ENCODE peak calls at places on chromosomes 5 and 9, in eight cellular contexts. T is GM12865, D is thyroid gland, R is iris pigment epithelial cell, E is HTR-8/SVneo, F is HEK293T, P is NCI-H345, V is T-helper 1 cell. X is an unnamed sample.

GRCh38 chr5:113382736-113383135 is 52.1 kb downstream of the TSSK1B start:
- DNase-seq in T (no peak), D (no peak), R (peak), E (no peak), F (no peak), P (no peak), V (no peak), X (no peak)

GRCh38 chr9:110260911-110261310 is 4.6 kb upstream of the TXN start:
- DNase-seq in T (no peak), D (no peak), R (no peak), E (no peak), F (no peak), P (no peak), V (no peak), X (no peak)

GRCh38 chr9:136474021-136474640 is 8.7 kb downstream of the SEC16A start:
- DNase-seq in T (no peak), D (no peak), R (no peak), E (no peak), F (no peak), P (no peak), V (no peak), X (no peak)

GRCh38 chr9:109424618-109425017 is 73.5 kb downstream of the PTPN3 start:
- DNase-seq in T (no peak), D (no peak), R (no peak), E (no peak), F (no peak), P (no peak), V (no peak), X (no peak)

GRCh38 chr5:68502531-68502930 is 287.0 kb downstream of the PIK3R1 start:
- DNase-seq in T (no peak), D (no peak), R (peak), E (no peak), F (no peak), P (no peak), V (no peak), X (no peak)

GRCh38 chr5:9545301-9545958 is 445 bp downstream of the SEMA5A start:
- DNase-seq in T (no peak), D (no peak), R (peak), E (peak), F (no peak), P (peak), V (no peak), X (no peak)

GRCh38 chr5:141696431-141696830 is 14.4 kb upstream of the ARAP3 start:
- DNase-seq in T (no peak), D (no peak), R (no peak), E (no peak), F (no peak), P (no peak), V (no peak), X (no peak)

GRCh38 chr9:1979815-1980367 is 35.3 kb upstream of the SMARCA2 start:
- DNase-seq in T (no peak), D (peak), R (peak), E (no peak), F (no peak), P (no peak), V (no peak), X (no peak)

GRCh38 chr5:136082390-136083193 is 50.1 kb upstream of the SMAD5 start:
- DNase-seq in T (peak), D (peak), R (peak), E (peak), F (peak), P (peak), V (peak), X (no peak)

GRCh38 chr5:7745882-7746735 is 104.8 kb downstream of the CFAP90 start:
- DNase-seq in T (peak), D (peak), R (peak), E (peak), F (peak), P (peak), V (peak), X (peak)

GRCh38 chr9:27888661-27889295 is 315.5 kb upstream of the C9orf72 start:
- DNase-seq in T (peak), D (peak), R (no peak), E (no peak), F (peak), P (no peak), V (peak), X (no peak)

GRCh38 chr5:56481998-56482698 is 249.0 kb upstream of the ANKRD55 start:
- DNase-seq in T (no peak), D (no peak), R (no peak), E (no peak), F (no peak), P (no peak), V (no peak), X (no peak)

GRCh38 chr9:101912698-101913097 is 174.3 kb upstream of the GRIN3A start:
- DNase-seq in T (no peak), D (no peak), R (peak), E (no peak), F (no peak), P (no peak), V (no peak), X (no peak)

GRCh38 chr5:37900692-37901091 is 60.9 kb upstream of the GDNF start:
- DNase-seq in T (no peak), D (peak), R (peak), E (peak), F (peak), P (no peak), V (no peak), X (no peak)

GRCh38 chr9:92140754-92141143 is 25.5 kb upstream of the SPTLC1 start:
- DNase-seq in T (no peak), D (no peak), R (no peak), E (no peak), F (no peak), P (no peak), V (no peak), X (no peak)

GRCh38 chr5:68316469-68316868 is 100.9 kb downstream of the PIK3R1 start:
- DNase-seq in T (no peak), D (peak), R (no peak), E (no peak), F (no peak), P (no peak), V (no peak), X (no peak)

GRCh38 chr5:106254784-106255183 is 1416.0 kb downstream of the EFNA5 start:
- DNase-seq in T (no peak), D (no peak), R (no peak), E (no peak), F (no peak), P (no peak), V (no peak), X (no peak)

GRCh38 chr5:65128226-65128625 is 353.5 kb downstream of the ADAMTS6 start:
- DNase-seq in T (no peak), D (no peak), R (no peak), E (no peak), F (peak), P (no peak), V (no peak), X (no peak)

GRCh38 chr5:13601152-13601551 is 343.3 kb downstream of the DNAH5 start:
- DNase-seq in T (no peak), D (no peak), R (peak), E (peak), F (no peak), P (no peak), V (no peak), X (no peak)

GRCh38 chr9:79685576-79685975 is 113.8 kb downstream of the TLE4 start:
- DNase-seq in T (no peak), D (no peak), R (peak), E (no peak), F (no peak), P (no peak), V (no peak), X (no peak)

GRCh38 chr9:137705443-137705863 is 86.6 kb downstream of the EHMT1 start:
- DNase-seq in T (peak), D (no peak), R (no peak), E (no peak), F (no peak), P (no peak), V (peak), X (no peak)

GRCh38 chr5:137398175-137398574 is 101.0 kb downstream of the SPOCK1 start:
- DNase-seq in T (no peak), D (no peak), R (no peak), E (no peak), F (no peak), P (no peak), V (no peak), X (no peak)

GRCh38 chr9:97794666-97795065 is 58.4 kb upstream of the FOXE1 start:
- DNase-seq in T (no peak), D (no peak), R (no peak), E (no peak), F (no peak), P (no peak), V (no peak), X (no peak)

GRCh38 chr5:80153586-80154126 is 102.2 kb downstream of the SERINC5 start:
- DNase-seq in T (no peak), D (peak), R (no peak), E (no peak), F (no peak), P (no peak), V (no peak), X (no peak)

GRCh38 chr5:77744116-77744515 is 32.0 kb downstream of the TBCA start:
- DNase-seq in T (peak), D (no peak), R (no peak), E (no peak), F (no peak), P (no peak), V (no peak), X (no peak)

GRCh38 chr5:176890455-176891330 is 8.5 kb downstream of the HK3 start:
- DNase-seq in T (no peak), D (no peak), R (no peak), E (no peak), F (no peak), P (no peak), V (no peak), X (no peak)

GRCh38 chr9:122325124-122325523 is 45.7 kb upstream of the PTGS1 start:
- DNase-seq in T (no peak), D (no peak), R (peak), E (no peak), F (no peak), P (no peak), V (no peak), X (no peak)

GRCh38 chr5:31408814-31409213 is 123.1 kb downstream of the DROSHA start:
- DNase-seq in T (no peak), D (no peak), R (peak), E (peak), F (no peak), P (no peak), V (no peak), X (no peak)

GRCh38 chr9:127812936-127813675 is 10.4 kb downstream of the FPGS start:
- DNase-seq in T (no peak), D (no peak), R (no peak), E (no peak), F (no peak), P (no peak), V (no peak), X (no peak)

GRCh38 chr5:40441733-40442132 is 238.0 kb upstream of the PTGER4 start:
- DNase-seq in T (no peak), D (no peak), R (no peak), E (no peak), F (no peak), P (no peak), V (peak), X (no peak)

X was measured in NCI-H748 treated with DMSO at 0.1 percent for 48 hours.